ENCODE peak calls at places on chromosome 19, in eight cellular contexts. N, Y, I, Z, T, R, V and G are unnamed samples.
A peak's percentile ranks its signal among the peaks of the same experiment; 100 is the strongest.

GRCh38 chr19:16581145-16581970 is 9.1 kb upstream of the SLC35E1 start:
- DNase-seq in N (no peak), Y (no peak), I (peak; percentile 63), Z (no peak), T (no peak), R (no peak), V (no peak), G (no peak)

GRCh38 chr19:33464733-33465115 is 56.9 kb downstream of the PEPD start:
- DNase-seq in N (peak; percentile 16), Y (no peak), I (no peak), Z (no peak), T (no peak), R (no peak), V (no peak), G (no peak)

GRCh38 chr19:4534836-4535658 is at the start of gene PLIN5:
- DNase-seq in N (peak; percentile 88), Y (no peak), I (peak; percentile 81), Z (no peak), T (peak; percentile 93), R (no peak), V (peak; percentile 26), G (no peak)

GRCh38 chr19:47315125-47315821 is 5.6 kb downstream of the C5AR1 start:
- DNase-seq in N (peak; percentile 81), Y (no peak), I (peak; percentile 66), Z (peak; percentile 92), T (peak; percentile 67), R (no peak), V (peak; percentile 97), G (peak; percentile 89)

GRCh38 chr19:8304841-8305621 is 3.1 kb downstream of the CD320 start:
- DNase-seq in N (peak; percentile 47), Y (no peak), I (peak; percentile 65), Z (no peak), T (peak; percentile 18), R (peak; percentile 1), V (no peak), G (peak; percentile 41)

GRCh38 chr19:18057557-18057956 is 29.2 kb downstream of the IL12RB1 start:
- DNase-seq in N (no peak), Y (no peak), I (no peak), Z (no peak), T (peak; percentile 43), R (no peak), V (no peak), G (no peak)

GRCh38 chr19:12828494-12828893 is 5.9 kb downstream of the RTBDN start:
- DNase-seq in N (no peak), Y (no peak), I (peak; percentile 85), Z (no peak), T (no peak), R (no peak), V (no peak), G (peak; percentile 64)

GRCh38 chr19:45477713-45478453 is 10.1 kb downstream of the FOSB start:
- DNase-seq in N (no peak), Y (no peak), I (peak; percentile 64), Z (no peak), T (no peak), R (no peak), V (no peak), G (peak; percentile 75)

GRCh38 chr19:12580180-12580694 is 29.0 kb upstream of the ZNF564 start:
- DNase-seq in N (no peak), Y (no peak), I (no peak), Z (no peak), T (no peak), R (no peak), V (peak; percentile 89), G (peak; percentile 14)

GRCh38 chr19:17576758-17577532 is 21.5 kb downstream of the COLGALT1 start:
- DNase-seq in N (peak; percentile 74), Y (no peak), I (peak; percentile 79), Z (peak; percentile 5), T (no peak), R (no peak), V (no peak), G (peak; percentile 48)

GRCh38 chr19:43489310-43489709 is 15.2 kb downstream of the PHLDB3 start:
- DNase-seq in N (no peak), Y (no peak), I (no peak), Z (no peak), T (no peak), R (no peak), V (no peak), G (no peak)

GRCh38 chr19:45087531-45087930 is 5.4 kb upstream of the PPP1R37 start:
- DNase-seq in N (no peak), Y (peak; percentile 70), I (no peak), Z (no peak), T (peak; percentile 15), R (no peak), V (no peak), G (no peak)

GRCh38 chr19:35114656-35115537 is 726 bp upstream of the FXYD3 start:
- DNase-seq in N (peak; percentile 80), Y (peak; percentile 40), I (peak; percentile 85), Z (peak; percentile 68), T (no peak), R (peak; percentile 48), V (peak; percentile 27), G (peak; percentile 60)

GRCh38 chr19:20840371-20840770 is 64.3 kb downstream of the ZNF66 start:
- DNase-seq in N (no peak), Y (no peak), I (no peak), Z (peak; percentile 65), T (no peak), R (no peak), V (no peak), G (no peak)

GRCh38 chr19:50567882-50568281 is 353 bp downstream of the LRRC4B start:
- DNase-seq in N (no peak), Y (no peak), I (no peak), Z (no peak), T (no peak), R (no peak), V (no peak), G (no peak)

GRCh38 chr19:50570997-50571396 is 2.8 kb upstream of the LRRC4B start:
- DNase-seq in N (no peak), Y (no peak), I (no peak), Z (no peak), T (no peak), R (no peak), V (no peak), G (no peak)

GRCh38 chr19:50569023-50569697 is 925 bp upstream of the LRRC4B start:
- DNase-seq in N (no peak), Y (no peak), I (no peak), Z (no peak), T (no peak), R (no peak), V (no peak), G (no peak)

GRCh38 chr19:50568321-50569022 is at the start of gene LRRC4B:
- DNase-seq in N (no peak), Y (no peak), I (no peak), Z (no peak), T (no peak), R (no peak), V (no peak), G (peak; percentile 20)

GRCh38 chr19:50569938-50570540 is 1.8 kb upstream of the LRRC4B start:
- DNase-seq in N (no peak), Y (no peak), I (no peak), Z (no peak), T (no peak), R (no peak), V (no peak), G (no peak)
- H3K9me3 ChIP-seq in N (no peaks in the 10 kb centered on the region), Y (no peaks in the 10 kb centered on the region), I (no peaks in the 10 kb centered on the region), Z (no peaks in the 10 kb centered on the region), T (no peaks in the 10 kb centered on the region), R (no peaks in the 10 kb centered on the region), V (no peaks in the 10 kb centered on the region), G (no peaks in the 10 kb centered on the region)

GRCh38 chr19:49011194-49011593 is 5.7 kb downstream of the LHB start:
- DNase-seq in N (no peak), Y (no peak), I (no peak), Z (no peak), T (no peak), R (no peak), V (no peak), G (no peak)
- H3K27me3 ChIP-seq in N (no peaks in the 10 kb centered on the region), Y (no peaks in the 10 kb centered on the region), I (no peaks in the 10 kb centered on the region), Z (no peaks in the 10 kb centered on the region), T (no peaks in the 10 kb centered on the region), R (no peaks in the 10 kb centered on the region), V (no peaks in the 10 kb centered on the region), G (no peaks in the 10 kb centered on the region)

DNA sequence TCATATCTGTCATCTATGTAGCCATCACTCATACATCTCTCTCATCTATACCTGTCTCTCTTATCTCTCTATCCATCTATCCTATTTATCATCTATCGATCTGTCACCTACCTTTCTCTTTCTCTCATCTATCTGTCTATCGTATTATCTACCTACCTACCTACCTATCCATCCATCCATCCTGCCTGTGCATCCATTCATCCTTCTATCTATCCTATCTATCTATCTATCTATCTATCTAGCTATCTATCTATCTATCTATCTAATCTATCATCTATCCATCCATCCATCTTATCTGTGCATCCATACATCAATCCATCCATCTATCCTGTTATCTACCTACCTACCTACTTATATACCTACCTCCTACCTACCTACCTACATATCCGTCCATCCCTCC is 44.6 kb upstream of the CYP4F8 start:
- DNase-seq in N (no peak), Y (no peak), I (no peak), Z (no peak), T (no peak), R (no peak), V (no peak), G (no peak)
- H3K9me3 ChIP-seq in N (no peaks in the 10 kb centered on the region), Y (no peaks in the 10 kb centered on the region), I (no peaks in the 10 kb centered on the region), Z (no peaks in the 10 kb centered on the region), T (no peaks in the 10 kb centered on the region), R (no peaks in the 10 kb centered on the region), V (no peaks in the 10 kb centered on the region), G (no peaks in the 10 kb centered on the region)

DNA sequence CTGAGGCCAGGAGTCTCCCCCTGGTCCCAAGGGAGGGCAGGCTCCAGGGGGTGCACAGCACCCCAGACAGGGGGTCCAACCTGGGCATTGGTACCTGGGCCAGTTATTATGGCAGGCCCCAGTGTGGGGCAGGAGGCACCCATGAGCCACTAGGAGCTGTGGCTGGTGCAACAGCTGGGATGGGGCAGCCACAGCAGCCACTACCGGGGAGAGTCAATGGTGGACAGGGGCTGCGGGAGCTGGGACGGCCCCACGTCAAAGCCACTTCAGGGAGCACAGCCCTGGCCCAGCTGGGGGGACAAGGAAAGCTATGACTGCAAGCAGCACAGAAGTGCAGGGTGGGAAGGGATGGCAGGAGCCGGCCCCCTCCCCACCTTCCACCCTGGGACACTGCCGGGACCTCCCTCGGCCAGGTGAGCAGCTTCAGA is 5.6 kb downstream of the C19orf25 start:
- DNase-seq in N (no peak), Y (no peak), I (no peak), Z (no peak), T (no peak), R (no peak), V (no peak), G (no peak)
- H3K27me3 ChIP-seq in N (peaks cover 45% of the 10 kb centered on the region), Y (peaks cover 2% of the 10 kb centered on the region), I (no peaks in the 10 kb centered on the region), Z (peaks cover 7% of the 10 kb centered on the region), T (no peaks in the 10 kb centered on the region), R (no peaks in the 10 kb centered on the region), V (peaks cover 40% of the 10 kb centered on the region), G (no peaks in the 10 kb centered on the region)

DNA sequence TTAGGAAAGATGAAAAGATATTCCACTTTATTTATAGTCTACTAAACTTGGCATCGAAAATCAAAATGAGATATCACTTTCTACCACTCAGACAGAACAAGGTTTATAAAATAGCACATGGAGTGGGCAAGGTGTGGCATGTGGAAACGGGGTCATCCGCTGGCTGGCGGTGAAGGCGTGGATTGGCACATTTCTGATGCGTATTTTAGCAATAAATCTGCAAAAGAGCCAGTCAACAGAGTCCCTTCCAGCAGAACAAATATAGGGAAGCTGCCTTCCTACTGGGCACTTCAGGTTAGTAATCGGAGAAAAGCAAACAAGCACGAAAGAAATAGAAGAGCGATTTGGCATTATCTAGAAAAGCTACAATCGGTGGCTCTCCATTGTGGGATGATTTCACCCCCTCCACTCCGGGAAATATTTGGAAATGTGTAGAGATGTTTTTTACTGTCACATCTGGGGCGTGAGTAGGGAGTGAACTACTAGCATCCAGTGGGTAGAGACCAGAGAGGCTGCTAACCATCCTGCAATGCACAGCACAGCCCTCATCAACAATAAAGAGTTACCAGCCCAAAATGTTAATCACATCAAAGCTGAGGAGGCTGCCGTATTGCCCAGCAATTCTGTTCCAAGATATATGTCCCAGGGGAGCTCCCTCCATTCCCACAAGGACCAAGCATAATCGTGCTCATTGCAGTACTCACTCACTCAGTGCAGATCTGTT is 116.1 kb upstream of the PEG3 start:
- DNase-seq in N (no peak), Y (no peak), I (no peak), Z (no peak), T (no peak), R (no peak), V (no peak), G (no peak)
- H3K9me3 ChIP-seq in N (peaks cover under 1% of the 10 kb centered on the region), Y (no peaks in the 10 kb centered on the region), I (no peaks in the 10 kb centered on the region), Z (peaks cover 28% of the 10 kb centered on the region), T (no peaks in the 10 kb centered on the region), R (peaks cover 30% of the 10 kb centered on the region), V (peaks cover 46% of the 10 kb centered on the region), G (no peaks in the 10 kb centered on the region)